ENCODE peak calls at places on chromosomes 2 and 18, in eight cellular contexts. O, R, U, B, M, J, Z and D are unnamed samples.

GRCh38 chr2:184906709-184907108 is 308.4 kb downstream of the ZNF804A start:
- DNase-seq in O (no peak), R (no peak), U (no peak), B (peak; percentile 62), M (no peak), J (no peak), Z (no peak), D (no peak)

GRCh38 chr2:217899231-217900009 is 103.4 kb downstream of the TNS1 start:
- DNase-seq in O (no peak), R (peak; percentile 80), U (peak; percentile 57), B (peak; percentile 97), M (peak; percentile 67), J (peak; percentile 65), Z (peak; percentile 80), D (peak; percentile 64)

GRCh38 chr18:61556316-61556715 is 223.1 kb downstream of the CDH20 start:
- DNase-seq in O (no peak), R (no peak), U (no peak), B (no peak), M (no peak), J (no peak), Z (no peak), D (no peak)

GRCh38 chr2:223613017-223613950 is 11.1 kb upstream of the SCG2 start:
- DNase-seq in O (peak; percentile 94), R (peak; percentile 86), U (peak; percentile 38), B (peak; percentile 93), M (peak; percentile 68), J (peak; percentile 70), Z (peak; percentile 85), D (peak; percentile 65)

GRCh38 chr2:55598056-55598795 is 19.2 kb downstream of the PPP4R3B start:
- DNase-seq in O (no peak), R (no peak), U (no peak), B (no peak), M (no peak), J (no peak), Z (no peak), D (no peak)

GRCh38 chr18:29378739-29379138 is 1201.8 kb upstream of the CDH2 start:
- DNase-seq in O (no peak), R (no peak), U (no peak), B (no peak), M (no peak), J (no peak), Z (no peak), D (no peak)

GRCh38 chr2:107402330-107402729 is 424.4 kb upstream of the RGPD4 start:
- DNase-seq in O (no peak), R (no peak), U (no peak), B (no peak), M (no peak), J (no peak), Z (no peak), D (no peak)

GRCh38 chr2:63553049-63553448 is 35.2 kb downstream of the WDPCP start:
- DNase-seq in O (peak; percentile 18), R (no peak), U (no peak), B (no peak), M (no peak), J (no peak), Z (no peak), D (no peak)

GRCh38 chr2:188324067-188324466 is 32.4 kb downstream of the GULP1 start:
- DNase-seq in O (no peak), R (no peak), U (no peak), B (no peak), M (no peak), J (no peak), Z (no peak), D (no peak)

GRCh38 chr2:85601771-85602475 is 575 bp downstream of the TMEM150A start:
- DNase-seq in O (no peak), R (peak; percentile 81), U (no peak), B (no peak), M (peak; percentile 82), J (peak; percentile 78), Z (peak; percentile 75), D (peak; percentile 81)

GRCh38 chr2:229601936-229602335 is 112.4 kb downstream of the DNER start:
- DNase-seq in O (no peak), R (no peak), U (no peak), B (no peak), M (no peak), J (no peak), Z (no peak), D (no peak)

GRCh38 chr18:22408059-22408458 is 9.7 kb downstream of the CTAGE1 start:
- DNase-seq in O (no peak), R (no peak), U (no peak), B (no peak), M (no peak), J (no peak), Z (no peak), D (no peak)
- TF ChIP-seq CTCF in O (no peak), R (no peak), U (peak; percentile 34), B (peak; percentile 57), M (no peak), J (no peak), Z (no peak), D (no peak)

GRCh38 chr18:26734760-26735159 is 130.7 kb downstream of the AQP4 start:
- DNase-seq in O (no peak), R (no peak), U (no peak), B (no peak), M (no peak), J (no peak), Z (no peak), D (no peak)
- H3K9me3 ChIP-seq in O (no peaks in the 10 kb centered on the region), R (no peaks in the 10 kb centered on the region), U (no peaks in the 10 kb centered on the region), B (peaks cover 8% of the 10 kb centered on the region), M (no peaks in the 10 kb centered on the region), J (no peaks in the 10 kb centered on the region), Z (no peaks in the 10 kb centered on the region), D (no peaks in the 10 kb centered on the region)

GRCh38 chr2:60336442-60337141 is 216.9 kb downstream of the BCL11A start:
- DNase-seq in O (no peak), R (no peak), U (no peak), B (peak; percentile 40), M (no peak), J (no peak), Z (no peak), D (no peak)

GRCh38 chr2:60335533-60336237 is 217.8 kb downstream of the BCL11A start:
- DNase-seq in O (no peak), R (peak; percentile 31), U (no peak), B (peak; percentile 36), M (no peak), J (no peak), Z (no peak), D (no peak)

GRCh38 chr2:60339286-60339685 is 214.2 kb downstream of the BCL11A start:
- DNase-seq in O (no peak), R (no peak), U (no peak), B (peak; percentile 20), M (no peak), J (no peak), Z (no peak), D (no peak)

GRCh38 chr2:60334610-60335009 is 218.8 kb downstream of the BCL11A start:
- DNase-seq in O (no peak), R (no peak), U (no peak), B (no peak), M (no peak), J (no peak), Z (no peak), D (no peak)

DNA sequence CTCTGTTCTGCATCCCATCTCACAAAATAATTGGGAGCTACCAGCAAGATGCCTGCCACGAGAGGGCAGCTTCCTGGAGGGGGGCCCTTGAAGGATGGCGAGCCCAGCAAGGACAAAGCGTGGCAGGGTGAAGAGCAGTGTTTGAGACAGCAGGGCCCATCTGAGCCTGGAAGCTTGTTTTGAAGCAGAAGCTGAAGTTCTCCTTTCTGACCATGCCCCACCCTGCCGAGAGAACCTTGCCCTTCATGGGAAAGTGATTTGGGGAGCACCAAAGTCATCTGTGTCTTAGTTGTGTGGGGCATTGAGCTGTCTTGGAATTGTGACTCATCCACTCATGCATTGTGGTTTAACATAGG is 216.3 kb downstream of the BCL11A start:
- DNase-seq in O (no peak), R (peak; percentile 27), U (no peak), B (peak; percentile 88), M (peak; percentile 73), J (peak; percentile 27), Z (peak; percentile 40), D (no peak)
- TF ChIP-seq CTCF in O (no peak), R (no peak), U (no peak), B (peak; percentile 76), M (peak; percentile 7), J (peak; percentile 53), Z (no peak), D (no peak)

DNA sequence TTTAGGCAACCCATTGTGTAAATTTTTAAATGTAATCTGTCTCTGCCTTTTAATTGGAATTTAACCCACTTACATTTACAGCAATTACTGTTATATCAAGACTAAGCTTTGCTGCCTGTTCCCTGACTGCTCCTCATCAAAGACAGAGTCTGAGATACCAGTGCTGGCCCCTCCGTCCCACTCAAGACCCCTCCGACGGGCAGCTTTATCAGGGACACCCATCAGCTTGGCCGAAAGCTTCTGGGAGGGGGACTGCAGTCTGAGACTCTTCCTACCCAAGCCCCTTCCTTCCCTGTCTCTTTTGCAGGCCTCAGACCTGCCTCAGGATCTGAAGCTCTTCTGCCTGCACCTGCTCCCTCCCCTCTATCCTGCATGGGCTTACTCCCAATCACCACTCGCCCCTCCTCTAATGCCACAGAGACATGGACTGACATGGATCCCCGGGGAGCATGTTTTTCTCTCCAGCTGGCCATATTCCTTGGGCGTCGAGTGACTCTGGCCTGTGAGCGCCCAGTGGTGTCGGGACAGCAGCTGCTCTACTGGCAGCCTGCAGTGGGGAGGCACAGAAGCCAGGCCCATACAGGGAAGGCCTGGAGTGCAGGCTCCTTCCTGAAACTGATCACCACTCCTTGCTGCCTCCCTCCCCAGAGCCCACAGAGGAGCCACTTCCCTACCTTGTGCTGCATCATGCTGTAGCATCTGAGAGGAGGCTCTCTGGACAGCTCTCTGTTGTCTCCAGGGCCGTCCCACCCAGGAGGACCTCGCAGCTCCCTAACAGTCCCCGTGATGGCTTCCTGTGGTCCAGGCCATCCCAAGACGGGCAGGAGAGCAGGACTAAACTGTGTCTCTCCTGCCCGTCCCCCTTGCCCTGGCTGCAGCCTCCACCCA is 3.7 kb upstream of the KIF1A start:
- DNase-seq in O (no peak), R (no peak), U (no peak), B (peak; percentile 35), M (no peak), J (no peak), Z (no peak), D (no peak)
- H3K9me3 ChIP-seq in O (no peaks in the 10 kb centered on the region), R (no peaks in the 10 kb centered on the region), U (no peaks in the 10 kb centered on the region), B (no peaks in the 10 kb centered on the region), M (no peaks in the 10 kb centered on the region), J (peaks cover 10% of the 10 kb centered on the region), Z (no peaks in the 10 kb centered on the region), D (no peaks in the 10 kb centered on the region)

GRCh38 chr2:113799375-113799774 is 42.9 kb upstream of the SLC35F5 start:
- DNase-seq in O (no peak), R (no peak), U (no peak), B (no peak), M (no peak), J (no peak), Z (no peak), D (no peak)
- TF ChIP-seq CTCF in O (no peak), R (no peak), U (no peak), B (no peak), M (no peak), J (no peak), Z (no peak), D (no peak)

DNA sequence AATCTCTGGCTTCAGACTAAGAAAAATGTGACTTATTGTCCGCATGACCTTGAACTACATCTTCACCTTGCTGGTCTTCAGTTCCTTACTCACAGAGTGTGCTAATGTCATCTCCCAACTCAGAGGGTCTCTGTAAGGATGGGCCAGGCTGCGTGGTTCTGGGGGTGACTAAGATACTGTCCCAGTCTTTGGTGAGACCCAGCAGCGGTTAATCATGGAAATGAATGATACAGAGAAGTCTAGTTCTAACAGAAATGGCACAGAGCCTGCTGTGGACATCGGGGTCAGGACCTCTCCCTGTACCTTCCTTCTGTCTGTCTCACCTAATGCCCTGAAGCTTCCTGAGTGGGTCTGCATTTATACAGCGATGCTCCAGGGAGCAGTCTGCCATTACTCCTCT is 662.7 kb upstream of the HS6ST1 start:
- DNase-seq in O (no peak), R (no peak), U (no peak), B (no peak), M (no peak), J (no peak), Z (no peak), D (no peak)
- H3K9me3 ChIP-seq in O (peaks cover 7% of the 10 kb centered on the region), R (no peaks in the 10 kb centered on the region), U (no peaks in the 10 kb centered on the region), B (no peaks in the 10 kb centered on the region), M (no peaks in the 10 kb centered on the region), J (no peaks in the 10 kb centered on the region), Z (no peaks in the 10 kb centered on the region), D (no peaks in the 10 kb centered on the region)